ENCODE peak calls at places on chromosomes 13 and 19, in six cellular contexts. One of them, this sample, is unnamed.

GRCh38 chr19:27851543-27852060 is 1361.3 kb downstream of the UQCRFS1 start:
- DNase-seq in CD4-positive, alpha-beta T cell: no peak
- DNase-seq in PC-3: no peak
- DNase-seq in heart right ventricle: no peak
- DNase-seq in tibial nerve: no peak
- DNase-seq in GM12864: no peak
- DNase-seq in this sample: no peak

GRCh38 chr19:55855160-55855559 is 18.8 kb downstream of the NLRP4 start:
- DNase-seq in CD4-positive, alpha-beta T cell: no peak
- DNase-seq in PC-3: no peak
- DNase-seq in heart right ventricle: no peak
- DNase-seq in tibial nerve: no peak
- DNase-seq in GM12864: no peak
- DNase-seq in this sample: no peak

GRCh38 chr19:43503501-43504425 is 783 bp downstream of the PHLDB3 start:
- DNase-seq in CD4-positive, alpha-beta T cell: peak; percentile 100
- DNase-seq in PC-3: peak; percentile 91
- DNase-seq in heart right ventricle: peak; percentile 98
- DNase-seq in tibial nerve: peak; percentile 98
- DNase-seq in GM12864: peak; percentile 73
- DNase-seq in this sample: peak; percentile 99

GRCh38 chr19:54029930-54030490 is 33.7 kb downstream of the VSTM1 start:
- DNase-seq in CD4-positive, alpha-beta T cell: peak; percentile 46
- DNase-seq in PC-3: peak; percentile 94
- DNase-seq in heart right ventricle: peak; percentile 34
- DNase-seq in tibial nerve: peak; percentile 22
- DNase-seq in GM12864: peak; percentile 10
- DNase-seq in this sample: peak; percentile 83

GRCh38 chr13:22915442-22916082 is 265.2 kb upstream of the SGCG start:
- DNase-seq in CD4-positive, alpha-beta T cell: no peak
- DNase-seq in PC-3: no peak
- DNase-seq in heart right ventricle: no peak
- DNase-seq in tibial nerve: no peak
- DNase-seq in GM12864: no peak
- DNase-seq in this sample: peak; percentile 13

GRCh38 chr13:51803018-51803417 is 945 bp downstream of the DHRS12 start:
- DNase-seq in CD4-positive, alpha-beta T cell: no peak
- DNase-seq in PC-3: no peak
- DNase-seq in heart right ventricle: no peak
- DNase-seq in tibial nerve: no peak
- DNase-seq in GM12864: no peak
- DNase-seq in this sample: no peak

GRCh38 chr19:11905928-11906327 is 18.3 kb downstream of the ZNF69 start:
- DNase-seq in CD4-positive, alpha-beta T cell: no peak
- DNase-seq in PC-3: no peak
- DNase-seq in heart right ventricle: no peak
- DNase-seq in tibial nerve: no peak
- DNase-seq in GM12864: no peak
- DNase-seq in this sample: no peak

GRCh38 chr19:1590641-1591397 is 1.8 kb downstream of the MBD3 start:
- DNase-seq in CD4-positive, alpha-beta T cell: no peak
- DNase-seq in PC-3: no peak
- DNase-seq in heart right ventricle: no peak
- DNase-seq in tibial nerve: no peak
- DNase-seq in GM12864: no peak
- DNase-seq in this sample: peak; percentile 43

GRCh38 chr13:74052402-74052928 is 81.7 kb downstream of the KLF12 start:
- DNase-seq in CD4-positive, alpha-beta T cell: no peak
- DNase-seq in PC-3: no peak
- DNase-seq in heart right ventricle: no peak
- DNase-seq in tibial nerve: no peak
- DNase-seq in GM12864: no peak
- DNase-seq in this sample: no peak

GRCh38 chr13:77113496-77113895 is 86.5 kb upstream of the FBXL3 start:
- DNase-seq in CD4-positive, alpha-beta T cell: no peak
- DNase-seq in PC-3: no peak
- DNase-seq in heart right ventricle: no peak
- DNase-seq in tibial nerve: no peak
- DNase-seq in GM12864: no peak
- DNase-seq in this sample: no peak

GRCh38 chr13:109871018-109871370 is 84.6 kb upstream of the IRS2 start:
- DNase-seq in CD4-positive, alpha-beta T cell: no peak
- DNase-seq in PC-3: peak; percentile 59
- DNase-seq in heart right ventricle: no peak
- DNase-seq in tibial nerve: no peak
- DNase-seq in GM12864: no peak
- DNase-seq in this sample: no peak

GRCh38 chr13:32731576-32731975 is 145.3 kb downstream of the PDS5B start:
- DNase-seq in CD4-positive, alpha-beta T cell: no peak
- DNase-seq in PC-3: peak; percentile 58
- DNase-seq in heart right ventricle: no peak
- DNase-seq in tibial nerve: no peak
- DNase-seq in GM12864: no peak
- DNase-seq in this sample: no peak

GRCh38 chr13:44437356-44438233 is 64.0 kb downstream of the SERP2 start:
- DNase-seq in CD4-positive, alpha-beta T cell: no peak
- DNase-seq in PC-3: peak; percentile 75
- DNase-seq in heart right ventricle: no peak
- DNase-seq in tibial nerve: no peak
- DNase-seq in GM12864: no peak
- DNase-seq in this sample: no peak

GRCh38 chr19:27972291-27973040 is 1240.5 kb downstream of the UQCRFS1 start:
- DNase-seq in CD4-positive, alpha-beta T cell: no peak
- DNase-seq in PC-3: peak; percentile 41
- DNase-seq in heart right ventricle: no peak
- DNase-seq in tibial nerve: no peak
- DNase-seq in GM12864: no peak
- DNase-seq in this sample: peak; percentile 25

GRCh38 chr13:74687452-74688180 is 553.4 kb upstream of the KLF12 start:
- DNase-seq in CD4-positive, alpha-beta T cell: no peak
- DNase-seq in PC-3: no peak
- DNase-seq in heart right ventricle: peak; percentile 41
- DNase-seq in tibial nerve: no peak
- DNase-seq in GM12864: no peak
- DNase-seq in this sample: no peak

GRCh38 chr19:17091758-17092333 is 16.3 kb downstream of the MYO9B start:
- DNase-seq in CD4-positive, alpha-beta T cell: no peak
- DNase-seq in PC-3: no peak
- DNase-seq in heart right ventricle: no peak
- DNase-seq in tibial nerve: no peak
- DNase-seq in GM12864: no peak
- DNase-seq in this sample: no peak

GRCh38 chr19:35935911-35936737 is at the start of gene LRFN3:
- DNase-seq in CD4-positive, alpha-beta T cell: peak; percentile 50
- DNase-seq in PC-3: peak; percentile 66
- DNase-seq in heart right ventricle: peak; percentile 67
- DNase-seq in tibial nerve: peak; percentile 38
- DNase-seq in GM12864: no peak
- DNase-seq in this sample: peak; percentile 75

GRCh38 chr19:10864538-10864899 is 6.8 kb upstream of the CARM1 start:
- DNase-seq in CD4-positive, alpha-beta T cell: peak; percentile 77
- DNase-seq in PC-3: peak; percentile 90
- DNase-seq in heart right ventricle: peak; percentile 86
- DNase-seq in tibial nerve: peak; percentile 76
- DNase-seq in GM12864: no peak
- DNase-seq in this sample: peak; percentile 81

GRCh38 chr13:44649118-44649455 is 73.0 kb upstream of the TSC22D1 start:
- DNase-seq in CD4-positive, alpha-beta T cell: no peak
- DNase-seq in PC-3: no peak
- DNase-seq in heart right ventricle: no peak
- DNase-seq in tibial nerve: no peak
- DNase-seq in GM12864: no peak
- DNase-seq in this sample: no peak

GRCh38 chr19:49666120-49666444 is 349 bp downstream of the BCL2L12 start:
- DNase-seq in CD4-positive, alpha-beta T cell: no peak
- DNase-seq in PC-3: no peak
- DNase-seq in heart right ventricle: no peak
- DNase-seq in tibial nerve: no peak
- DNase-seq in GM12864: no peak
- DNase-seq in this sample: no peak
- TF ChIP-seq CTCF in CD4-positive, alpha-beta T cell: no peak
- TF ChIP-seq CTCF in PC-3: no peak
- TF ChIP-seq CTCF in heart right ventricle: no peak
- TF ChIP-seq CTCF in tibial nerve: no peak
- TF ChIP-seq CTCF in GM12864: no peak
- TF ChIP-seq CTCF in this sample: no peak

DNA sequence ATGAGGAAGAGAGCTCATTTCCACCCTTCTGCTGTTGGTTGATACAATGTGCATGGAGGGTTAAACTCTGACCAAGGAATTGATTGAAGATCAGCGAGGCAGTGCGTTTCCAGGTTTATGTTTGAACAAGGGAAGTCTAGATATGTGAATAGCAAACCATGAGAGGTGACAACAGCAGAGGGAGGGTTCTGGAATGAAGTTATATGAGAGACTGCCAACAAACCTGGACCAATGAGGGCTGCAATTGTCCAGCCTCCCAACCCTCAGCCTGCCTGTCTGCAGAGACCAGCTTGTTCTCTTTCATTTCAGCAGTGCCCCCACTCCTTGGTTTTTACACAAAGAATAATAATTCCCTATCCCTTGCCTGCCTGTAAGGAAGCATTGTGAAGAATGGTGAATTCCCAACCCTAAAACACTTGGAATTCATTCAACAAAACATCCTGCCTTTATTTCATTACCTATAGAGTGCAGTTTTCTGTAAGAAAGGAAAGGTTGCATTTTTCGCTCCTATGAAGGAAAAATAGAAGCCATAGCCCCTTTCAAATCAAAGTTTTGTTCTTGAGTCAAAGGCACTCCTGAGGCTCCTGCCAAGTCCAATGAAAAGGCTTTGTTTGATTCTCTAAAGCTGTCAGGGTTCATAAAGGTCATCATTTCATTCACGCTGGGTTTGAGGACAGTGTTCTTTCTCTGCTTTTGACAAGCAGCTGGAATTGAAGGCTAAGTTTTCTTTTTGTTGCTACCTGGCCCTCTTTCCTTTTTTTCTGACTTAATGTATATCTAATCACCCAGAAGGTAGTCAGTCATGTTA is 53.6 kb upstream of the ABCC4 start:
- DNase-seq in CD4-positive, alpha-beta T cell: no peak
- DNase-seq in PC-3: no peak
- DNase-seq in heart right ventricle: no peak
- DNase-seq in tibial nerve: no peak
- DNase-seq in GM12864: no peak
- DNase-seq in this sample: no peak
- TF ChIP-seq CTCF in CD4-positive, alpha-beta T cell: no peak
- TF ChIP-seq CTCF in PC-3: no peak
- TF ChIP-seq CTCF in heart right ventricle: no peak
- TF ChIP-seq CTCF in tibial nerve: no peak
- TF ChIP-seq CTCF in GM12864: no peak
- TF ChIP-seq CTCF in this sample: no peak

GRCh38 chr13:31409678-31410356 is 210.0 kb downstream of the B3GLCT start:
- DNase-seq in CD4-positive, alpha-beta T cell: no peak
- DNase-seq in PC-3: peak; percentile 11
- DNase-seq in heart right ventricle: no peak
- DNase-seq in tibial nerve: no peak
- DNase-seq in GM12864: no peak
- DNase-seq in this sample: no peak
- TF ChIP-seq CTCF in CD4-positive, alpha-beta T cell: no peak
- TF ChIP-seq CTCF in PC-3: peak; percentile 49
- TF ChIP-seq CTCF in heart right ventricle: no peak
- TF ChIP-seq CTCF in tibial nerve: no peak
- TF ChIP-seq CTCF in GM12864: peak; percentile 8
- TF ChIP-seq CTCF in this sample: no peak

DNA sequence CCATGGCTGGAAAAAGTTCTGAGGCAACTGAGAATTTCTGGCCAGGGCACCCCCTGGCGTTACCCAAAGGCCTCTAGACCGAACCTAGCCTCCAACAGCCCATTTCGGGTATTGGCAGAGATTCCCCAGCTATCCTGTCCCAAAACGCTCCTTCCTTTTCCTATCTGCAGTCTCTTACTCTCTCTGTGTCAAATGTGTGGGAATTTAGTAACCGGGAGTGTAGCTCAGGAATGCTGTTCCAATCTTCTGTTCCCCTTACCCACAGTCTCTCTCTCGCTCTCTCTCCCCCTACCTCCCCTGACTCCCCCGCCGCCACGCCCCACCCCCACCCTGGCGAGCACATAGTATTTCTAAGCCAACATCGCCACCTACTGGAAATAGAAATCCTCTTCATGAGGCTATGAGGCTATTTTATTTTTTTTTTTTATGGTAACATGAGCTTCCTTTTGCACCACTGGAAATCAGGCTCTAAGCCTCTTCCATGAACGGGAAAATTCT is 27.0 kb downstream of the OXGR1 start:
- DNase-seq in CD4-positive, alpha-beta T cell: no peak
- DNase-seq in PC-3: peak; percentile 26
- DNase-seq in heart right ventricle: no peak
- DNase-seq in tibial nerve: no peak
- DNase-seq in GM12864: no peak
- DNase-seq in this sample: no peak
- TF ChIP-seq CTCF in CD4-positive, alpha-beta T cell: no peak
- TF ChIP-seq CTCF in PC-3: no peak
- TF ChIP-seq CTCF in heart right ventricle: no peak
- TF ChIP-seq CTCF in tibial nerve: no peak
- TF ChIP-seq CTCF in GM12864: no peak
- TF ChIP-seq CTCF in this sample: no peak

DNA sequence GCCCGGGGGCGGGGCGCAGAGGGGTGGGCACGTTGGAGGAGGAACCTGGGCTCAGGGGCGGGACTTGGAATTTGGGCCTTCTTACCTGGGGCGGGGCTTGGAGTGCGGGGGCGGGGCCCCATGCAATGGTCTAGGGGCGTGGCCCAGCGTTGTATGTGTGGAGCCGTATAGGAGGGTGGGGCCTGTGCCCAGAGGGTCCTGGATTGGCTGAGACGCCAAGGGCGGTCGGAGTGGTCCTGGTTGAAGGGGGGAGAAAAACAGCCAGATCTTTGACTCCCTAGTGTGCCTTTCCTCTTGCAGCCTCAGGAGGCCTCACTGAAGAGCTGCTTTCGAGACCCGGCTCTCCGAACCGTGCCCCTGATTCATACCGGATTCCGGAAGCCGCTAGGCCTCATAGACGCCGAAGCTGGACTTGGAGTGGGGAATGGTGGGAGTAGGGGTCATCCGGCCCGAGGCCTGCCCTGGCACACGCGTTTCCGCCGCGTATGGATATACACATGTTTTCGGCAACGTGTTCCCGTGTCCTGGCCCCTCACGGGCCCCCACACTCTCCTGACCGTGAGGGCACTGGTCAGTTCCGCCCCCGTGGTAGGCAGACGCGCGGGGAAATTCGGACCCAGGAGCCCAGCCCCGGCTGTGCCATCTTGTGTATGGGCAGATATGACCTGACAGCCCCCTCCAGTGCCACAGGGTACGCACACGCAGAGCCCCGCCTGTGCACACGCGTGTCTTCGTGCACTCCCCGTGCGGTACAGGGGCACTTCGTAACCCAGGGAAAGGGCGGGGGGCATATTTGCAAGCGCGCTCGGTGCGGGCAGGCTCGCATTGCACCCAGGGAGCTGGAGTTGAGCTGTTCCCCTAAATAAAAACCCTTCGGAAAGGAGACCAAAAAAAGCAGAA is 661 bp upstream of the PRR12 start:
- DNase-seq in CD4-positive, alpha-beta T cell: peak; percentile 94
- DNase-seq in PC-3: peak; percentile 99
- DNase-seq in heart right ventricle: peak; percentile 94
- DNase-seq in tibial nerve: peak; percentile 90
- DNase-seq in GM12864: peak; percentile 96
- DNase-seq in this sample: peak; percentile 99
- TF ChIP-seq CTCF in CD4-positive, alpha-beta T cell: no peak
- TF ChIP-seq CTCF in PC-3: no peak
- TF ChIP-seq CTCF in heart right ventricle: no peak
- TF ChIP-seq CTCF in tibial nerve: peak; percentile 10
- TF ChIP-seq CTCF in GM12864: peak; percentile 18
- TF ChIP-seq CTCF in this sample: no peak

This sample was measured in Calu3.